ENCODE peak calls at places on chromosomes 11 and 22, in seven cellular contexts. One of them, this sample, is unnamed.

GRCh38 chr11:109605006-109605405 is 183.0 kb downstream of the C11orf87 start:
- DNase-seq in H1: no peak
- DNase-seq in IMR-90: no peak
- DNase-seq in mesenchymal stem cell: no peak
- DNase-seq in neuronal stem cell: no peak
- DNase-seq in mesendoderm: peak
- DNase-seq in trophoblast cell: no peak
- DNase-seq in this sample: no peak

GRCh38 chr22:24430431-24431308 is 3.3 kb downstream of the ADORA2A start:
- DNase-seq in H1: no peak
- DNase-seq in IMR-90: no peak
- DNase-seq in mesenchymal stem cell: no peak
- DNase-seq in neuronal stem cell: no peak
- DNase-seq in mesendoderm: no peak
- DNase-seq in trophoblast cell: no peak
- DNase-seq in this sample: no peak

GRCh38 chr11:66559862-66560676 is 8.3 kb downstream of the CTSF start:
- DNase-seq in H1: no peak
- DNase-seq in IMR-90: no peak
- DNase-seq in mesenchymal stem cell: no peak
- DNase-seq in neuronal stem cell: no peak
- DNase-seq in mesendoderm: no peak
- DNase-seq in trophoblast cell: no peak
- DNase-seq in this sample: no peak

GRCh38 chr22:31603081-31603525 is 58.9 kb downstream of the PISD start:
- DNase-seq in H1: no peak
- DNase-seq in IMR-90: no peak
- DNase-seq in mesenchymal stem cell: no peak
- DNase-seq in neuronal stem cell: no peak
- DNase-seq in mesendoderm: no peak
- DNase-seq in trophoblast cell: no peak
- DNase-seq in this sample: no peak

GRCh38 chr22:40703731-40704130 is 24.4 kb downstream of the MCHR1 start:
- DNase-seq in H1: no peak
- DNase-seq in IMR-90: no peak
- DNase-seq in mesenchymal stem cell: no peak
- DNase-seq in neuronal stem cell: no peak
- DNase-seq in mesendoderm: no peak
- DNase-seq in trophoblast cell: no peak
- DNase-seq in this sample: no peak

GRCh38 chr11:19595840-19596751 is 116.5 kb upstream of the NAV2 start:
- DNase-seq in H1: no peak
- DNase-seq in IMR-90: peak
- DNase-seq in mesenchymal stem cell: peak
- DNase-seq in neuronal stem cell: no peak
- DNase-seq in mesendoderm: no peak
- DNase-seq in trophoblast cell: peak
- DNase-seq in this sample: no peak

GRCh38 chr11:100876826-100877545 is 189.9 kb downstream of the ARHGAP42 start:
- DNase-seq in H1: no peak
- DNase-seq in IMR-90: peak
- DNase-seq in mesenchymal stem cell: peak
- DNase-seq in neuronal stem cell: no peak
- DNase-seq in mesendoderm: peak
- DNase-seq in trophoblast cell: peak
- DNase-seq in this sample: no peak

GRCh38 chr11:124405611-124406010 is 6.8 kb upstream of the OR8B3 start:
- DNase-seq in H1: no peak
- DNase-seq in IMR-90: peak
- DNase-seq in mesenchymal stem cell: peak
- DNase-seq in neuronal stem cell: no peak
- DNase-seq in mesendoderm: no peak
- DNase-seq in trophoblast cell: no peak
- DNase-seq in this sample: no peak

GRCh38 chr11:124837491-124837856 is 27.8 kb upstream of the ROBO3 start:
- DNase-seq in H1: peak
- DNase-seq in IMR-90: peak
- DNase-seq in mesenchymal stem cell: peak
- DNase-seq in neuronal stem cell: no peak
- DNase-seq in mesendoderm: peak
- DNase-seq in trophoblast cell: peak
- DNase-seq in this sample: peak

GRCh38 chr11:108324587-108324986 is 101.7 kb downstream of the ATM start:
- DNase-seq in H1: no peak
- DNase-seq in IMR-90: peak
- DNase-seq in mesenchymal stem cell: no peak
- DNase-seq in neuronal stem cell: no peak
- DNase-seq in mesendoderm: no peak
- DNase-seq in trophoblast cell: no peak
- DNase-seq in this sample: no peak

GRCh38 chr11:125343732-125344131 is 152.3 kb downstream of the FEZ1 start:
- DNase-seq in H1: no peak
- DNase-seq in IMR-90: peak
- DNase-seq in mesenchymal stem cell: peak
- DNase-seq in neuronal stem cell: no peak
- DNase-seq in mesendoderm: peak
- DNase-seq in trophoblast cell: no peak
- DNase-seq in this sample: no peak

GRCh38 chr22:41900652-41901312 is 14.1 kb downstream of the SHISA8 start:
- DNase-seq in H1: no peak
- DNase-seq in IMR-90: no peak
- DNase-seq in mesenchymal stem cell: no peak
- DNase-seq in neuronal stem cell: no peak
- DNase-seq in mesendoderm: no peak
- DNase-seq in trophoblast cell: no peak
- DNase-seq in this sample: no peak
- H4K8ac ChIP-seq in H1: no peak
- H4K8ac ChIP-seq in IMR-90: no peak
- H4K8ac ChIP-seq in mesenchymal stem cell: no peak
- H4K8ac ChIP-seq in neuronal stem cell: peak
- H4K8ac ChIP-seq in mesendoderm: no peak
- H4K8ac ChIP-seq in trophoblast cell: no peak
- H4K8ac ChIP-seq in this sample: no peak

DNA sequence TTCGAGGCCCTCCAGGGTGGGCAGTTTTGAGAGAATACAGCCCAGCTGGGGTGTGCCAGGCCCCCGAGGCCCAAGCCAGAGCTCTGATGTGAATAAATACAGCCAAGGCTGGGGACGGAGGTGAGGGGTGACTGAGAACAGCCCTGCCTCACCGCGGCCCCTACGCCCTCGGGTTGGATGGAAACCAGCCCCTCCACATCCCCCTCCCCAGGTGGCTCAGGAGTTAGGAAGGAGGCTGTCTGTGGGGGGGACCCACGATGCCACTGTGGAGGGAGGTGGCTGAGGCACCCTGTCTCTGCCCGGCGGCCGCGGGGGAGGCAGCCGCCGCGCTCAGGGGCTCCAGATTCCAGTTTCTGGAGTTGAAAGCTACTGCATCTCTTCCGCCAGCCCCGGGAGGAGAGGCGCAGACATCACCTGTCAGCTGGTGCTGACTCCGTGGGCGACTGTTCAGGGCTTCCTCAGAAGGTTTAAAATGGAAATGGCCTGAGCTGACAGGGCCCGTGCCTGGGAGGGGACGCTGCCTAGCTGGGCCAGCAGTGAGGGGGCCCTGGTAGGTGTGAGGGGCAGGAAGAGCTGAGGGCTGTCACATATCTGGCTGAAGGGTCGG is 1.4 kb downstream of the FLRT1 start:
- DNase-seq in H1: no peak
- DNase-seq in IMR-90: no peak
- DNase-seq in mesenchymal stem cell: no peak
- DNase-seq in neuronal stem cell: no peak
- DNase-seq in mesendoderm: no peak
- DNase-seq in trophoblast cell: no peak
- DNase-seq in this sample: no peak
- H4K8ac ChIP-seq in H1: peak
- H4K8ac ChIP-seq in IMR-90: no peak
- H4K8ac ChIP-seq in mesenchymal stem cell: no peak
- H4K8ac ChIP-seq in neuronal stem cell: no peak
- H4K8ac ChIP-seq in mesendoderm: no peak
- H4K8ac ChIP-seq in trophoblast cell: no peak
- H4K8ac ChIP-seq in this sample: no peak

GRCh38 chr22:36753916-36754315 is 22.0 kb downstream of the IFT27 start:
- DNase-seq in H1: no peak
- DNase-seq in IMR-90: no peak
- DNase-seq in mesenchymal stem cell: no peak
- DNase-seq in neuronal stem cell: no peak
- DNase-seq in mesendoderm: no peak
- DNase-seq in trophoblast cell: no peak
- DNase-seq in this sample: no peak
- H4K8ac ChIP-seq in H1: no peak
- H4K8ac ChIP-seq in IMR-90: no peak
- H4K8ac ChIP-seq in mesenchymal stem cell: no peak
- H4K8ac ChIP-seq in neuronal stem cell: no peak
- H4K8ac ChIP-seq in mesendoderm: no peak
- H4K8ac ChIP-seq in trophoblast cell: no peak
- H4K8ac ChIP-seq in this sample: no peak

GRCh38 chr11:103812680-103813079 is 223.8 kb upstream of the DDI1 start:
- DNase-seq in H1: no peak
- DNase-seq in IMR-90: no peak
- DNase-seq in mesenchymal stem cell: no peak
- DNase-seq in neuronal stem cell: no peak
- DNase-seq in mesendoderm: no peak
- DNase-seq in trophoblast cell: no peak
- DNase-seq in this sample: no peak
- H4K8ac ChIP-seq in H1: no peak
- H4K8ac ChIP-seq in IMR-90: no peak
- H4K8ac ChIP-seq in mesenchymal stem cell: no peak
- H4K8ac ChIP-seq in neuronal stem cell: no peak
- H4K8ac ChIP-seq in mesendoderm: no peak
- H4K8ac ChIP-seq in trophoblast cell: no peak
- H4K8ac ChIP-seq in this sample: no peak

GRCh38 chr11:71501071-71501985 is 25.7 kb upstream of the KRTAP5-7 start:
- DNase-seq in H1: peak
- DNase-seq in IMR-90: no peak
- DNase-seq in mesenchymal stem cell: no peak
- DNase-seq in neuronal stem cell: no peak
- DNase-seq in mesendoderm: no peak
- DNase-seq in trophoblast cell: no peak
- DNase-seq in this sample: no peak

GRCh38 chr11:71504526-71504925 is 22.5 kb upstream of the KRTAP5-7 start:
- DNase-seq in H1: peak
- DNase-seq in IMR-90: no peak
- DNase-seq in mesenchymal stem cell: no peak
- DNase-seq in neuronal stem cell: peak
- DNase-seq in mesendoderm: peak
- DNase-seq in trophoblast cell: no peak
- DNase-seq in this sample: no peak

GRCh38 chr11:71505001-71505400 is 22.1 kb upstream of the KRTAP5-7 start:
- DNase-seq in H1: no peak
- DNase-seq in IMR-90: no peak
- DNase-seq in mesenchymal stem cell: no peak
- DNase-seq in neuronal stem cell: no peak
- DNase-seq in mesendoderm: no peak
- DNase-seq in trophoblast cell: no peak
- DNase-seq in this sample: no peak

GRCh38 chr11:71502026-71502425 is 25.0 kb upstream of the KRTAP5-7 start:
- DNase-seq in H1: peak
- DNase-seq in IMR-90: no peak
- DNase-seq in mesenchymal stem cell: no peak
- DNase-seq in neuronal stem cell: no peak
- DNase-seq in mesendoderm: no peak
- DNase-seq in trophoblast cell: no peak
- DNase-seq in this sample: no peak

DNA sequence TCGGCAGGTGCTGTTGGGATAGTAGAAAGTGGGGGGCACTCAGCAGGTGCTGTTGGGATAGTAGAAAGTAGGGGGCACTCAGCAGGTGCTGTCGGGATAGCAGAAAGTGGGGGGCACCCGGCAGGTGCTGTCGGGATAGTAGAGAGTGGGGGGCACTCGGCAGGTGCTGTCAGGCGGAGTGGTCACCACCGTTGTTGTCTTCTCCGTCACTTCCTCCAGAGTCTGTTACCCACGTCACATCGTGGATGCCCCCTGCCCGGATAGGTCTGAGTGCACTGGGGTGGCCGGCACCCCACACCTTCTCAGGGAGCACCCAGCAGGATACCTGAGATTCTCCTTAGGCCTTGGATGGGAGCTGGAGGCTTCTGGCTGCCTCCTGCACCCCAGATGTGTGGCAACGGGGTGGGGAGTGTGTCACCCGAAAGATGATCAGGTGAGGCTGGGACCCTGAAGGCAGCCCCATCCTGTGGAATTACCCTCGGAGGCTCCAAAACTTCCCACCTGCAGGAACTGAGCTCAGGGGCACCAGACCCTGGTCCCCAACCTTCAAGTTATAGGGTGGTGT is 24.1 kb upstream of the KRTAP5-7 start:
- DNase-seq in H1: peak
- DNase-seq in IMR-90: no peak
- DNase-seq in mesenchymal stem cell: no peak
- DNase-seq in neuronal stem cell: no peak
- DNase-seq in mesendoderm: no peak
- DNase-seq in trophoblast cell: no peak
- DNase-seq in this sample: no peak
- H4K8ac ChIP-seq in H1: no peak
- H4K8ac ChIP-seq in IMR-90: no peak
- H4K8ac ChIP-seq in mesenchymal stem cell: no peak
- H4K8ac ChIP-seq in neuronal stem cell: no peak
- H4K8ac ChIP-seq in mesendoderm: no peak
- H4K8ac ChIP-seq in trophoblast cell: no peak
- H4K8ac ChIP-seq in this sample: no peak

DNA sequence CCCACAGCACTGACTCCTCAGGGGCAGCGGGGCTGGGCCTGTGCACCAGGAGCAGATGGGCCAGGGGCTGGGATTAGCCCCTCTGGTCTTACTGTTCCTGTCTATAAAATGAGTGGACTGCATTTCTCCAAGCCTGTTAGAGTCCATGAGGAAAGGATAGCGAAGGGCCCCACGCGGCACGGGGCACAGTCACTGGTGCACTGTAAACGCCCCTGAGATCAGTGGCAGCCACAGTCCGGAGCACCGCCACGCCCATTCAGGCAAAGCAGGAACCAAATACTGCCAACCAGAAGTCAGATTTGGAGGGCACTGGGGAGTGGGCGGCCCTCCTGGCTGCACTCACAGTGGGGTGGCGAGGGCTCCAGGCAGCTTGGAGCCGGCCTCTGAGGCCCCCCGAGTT is 387.5 kb downstream of the TBC1D22A start:
- DNase-seq in H1: no peak
- DNase-seq in IMR-90: no peak
- DNase-seq in mesenchymal stem cell: no peak
- DNase-seq in neuronal stem cell: no peak
- DNase-seq in mesendoderm: no peak
- DNase-seq in trophoblast cell: no peak
- DNase-seq in this sample: no peak
- H4K8ac ChIP-seq in H1: peak
- H4K8ac ChIP-seq in IMR-90: no peak
- H4K8ac ChIP-seq in mesenchymal stem cell: no peak
- H4K8ac ChIP-seq in neuronal stem cell: no peak
- H4K8ac ChIP-seq in mesendoderm: no peak
- H4K8ac ChIP-seq in trophoblast cell: no peak
- H4K8ac ChIP-seq in this sample: no peak

DNA sequence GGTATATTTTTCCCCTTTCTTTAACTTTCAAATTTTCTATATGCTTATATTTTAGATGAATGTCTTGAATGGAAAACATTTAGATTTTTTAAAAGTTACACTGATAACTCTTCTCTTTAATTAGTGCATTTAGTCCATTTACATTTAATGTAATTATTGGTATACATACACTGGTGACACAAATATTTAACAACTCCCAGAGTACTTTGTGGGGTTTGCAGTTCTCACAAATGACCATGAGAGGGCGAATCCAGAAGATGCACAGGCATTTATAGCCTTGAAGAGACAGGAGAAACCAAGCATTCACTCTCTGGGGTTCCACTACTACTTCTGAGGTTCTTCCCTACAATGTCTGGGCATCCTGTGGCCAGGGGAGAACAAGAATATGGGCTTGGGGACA is 125.1 kb downstream of the TIMP3 start:
- DNase-seq in H1: peak
- DNase-seq in IMR-90: peak
- DNase-seq in mesenchymal stem cell: peak
- DNase-seq in neuronal stem cell: no peak
- DNase-seq in mesendoderm: peak
- DNase-seq in trophoblast cell: peak
- DNase-seq in this sample: peak
- H4K8ac ChIP-seq in H1: no peak
- H4K8ac ChIP-seq in IMR-90: no peak
- H4K8ac ChIP-seq in mesenchymal stem cell: no peak
- H4K8ac ChIP-seq in neuronal stem cell: no peak
- H4K8ac ChIP-seq in mesendoderm: no peak
- H4K8ac ChIP-seq in trophoblast cell: no peak
- H4K8ac ChIP-seq in this sample: no peak